ENCODE peak calls at places on chromosome 16, in six cellular contexts. D is H9, C is lung, Z is ovary, V is psoas muscle, Q is SK-N-SH. S is an unnamed sample.

GRCh38 chr16:27706803-27707685 is 157.1 kb downstream of the KATNIP start:
- DNase-seq in V (no peak), Q (peak; percentile 52), D (no peak), Z (no peak), C (no peak), S (peak; percentile 22)

GRCh38 chr16:23857256-23857891 is 21.6 kb downstream of the PRKCB start:
- DNase-seq in Q (no peak), D (no peak), V (no peak), C (no peak), Z (no peak), S (no peak)

GRCh38 chr16:84959045-84959576 is 52.2 kb downstream of the ZDHHC7 start:
- DNase-seq in V (no peak), C (no peak), Q (no peak), Z (no peak), D (no peak), S (no peak)

GRCh38 chr16:11556945-11557720 is 29.6 kb downstream of the LITAF start:
- DNase-seq in D (no peak), V (no peak), C (no peak), Z (no peak), Q (no peak), S (no peak)

GRCh38 chr16:27313422-27314160 is at the start of gene IL4R:
- DNase-seq in C (peak; percentile 89), D (peak; percentile 50), V (peak; percentile 79), Q (peak; percentile 74), Z (peak; percentile 39), S (peak; percentile 80)

GRCh38 chr16:82954224-82954929 is 327.6 kb downstream of the CDH13 start:
- DNase-seq in Z (no peak), V (no peak), Q (no peak), D (no peak), C (no peak), S (no peak)

GRCh38 chr16:56662357-56663354 is 4.9 kb downstream of the MT1F start:
- DNase-seq in Q (no peak), C (no peak), Z (no peak), V (no peak), D (peak; percentile 39), S (no peak)

GRCh38 chr16:75733305-75734141 is 7.2 kb upstream of the CPHXL start:
- DNase-seq in D (no peak), V (no peak), Z (peak; percentile 64), C (no peak), Q (no peak), S (no peak)

GRCh38 chr16:1077877-1078578 is 5.5 kb downstream of the SSTR5 start:
- DNase-seq in Z (no peak), D (no peak), C (no peak), Q (no peak), V (no peak), S (no peak)

GRCh38 chr16:25692734-25693508 is 1.2 kb downstream of the HS3ST4 start:
- DNase-seq in D (peak; percentile 55), Q (peak; percentile 29), V (no peak), Z (no peak), C (no peak), S (no peak)

GRCh38 chr16:13586051-13586450 is 333.9 kb upstream of the ERCC4 start:
- DNase-seq in Z (no peak), C (no peak), D (no peak), Q (no peak), V (no peak), S (no peak)

GRCh38 chr16:84072014-84072413 is 29.4 kb upstream of the SLC38A8 start:
- DNase-seq in V (no peak), C (no peak), Q (no peak), Z (no peak), D (no peak), S (no peak)

GRCh38 chr16:47887496-47887895 is 268.3 kb downstream of the ABCC12 start:
- DNase-seq in C (no peak), D (peak; percentile 71), Q (no peak), Z (no peak), V (no peak), S (no peak)

GRCh38 chr16:79607587-79607986 is 7.0 kb upstream of the MAF start:
- DNase-seq in V (no peak), D (no peak), C (no peak), Q (no peak), Z (no peak), S (no peak)

GRCh38 chr16:6573577-6573976 is 759.1 kb upstream of the RBFOX1 start:
- DNase-seq in C (no peak), Z (no peak), D (peak; percentile 74), Q (peak; percentile 80), V (peak; percentile 55), S (peak; percentile 65)

GRCh38 chr16:12976936-12977335 is 75.5 kb downstream of the SHISA9 start:
- DNase-seq in V (no peak), D (no peak), Z (no peak), C (no peak), Q (no peak), S (no peak)

GRCh38 chr16:56279132-56279531 is 87.8 kb downstream of the GNAO1 start:
- DNase-seq in V (no peak), Q (no peak), C (no peak), Z (no peak), D (no peak), S (peak; percentile 61)

GRCh38 chr16:49605536-49606241 is 232.1 kb downstream of the C16orf78 start:
- DNase-seq in Z (no peak), V (peak; percentile 41), Q (no peak), C (no peak), D (peak; percentile 7), S (no peak)

GRCh38 chr16:84348386-84348785 is 20.0 kb upstream of the ATP2C2 start:
- DNase-seq in V (no peak), Z (no peak), Q (no peak), C (no peak), D (no peak), S (no peak)

GRCh38 chr16:4556112-4556511 is at the start of gene C16orf96:
- DNase-seq in C (peak; percentile 38), Q (no peak), V (no peak), D (no peak), Z (no peak), S (no peak)

GRCh38 chr16:24088767-24089166 is 167.4 kb upstream of the CACNG3 start:
- DNase-seq in V (no peak), Q (no peak), D (no peak), Z (no peak), C (no peak), S (no peak)

GRCh38 chr16:50441758-50442157 is 73.0 kb upstream of the BRD7 start:
- DNase-seq in D (no peak), Q (no peak), Z (no peak), C (no peak), V (no peak), S (no peak)

GRCh38 chr16:87144232-87144631 is 173.0 kb downstream of the C16orf95 start:
- DNase-seq in Q (no peak), Z (no peak), V (no peak), D (no peak), C (no peak), S (no peak)

GRCh38 chr16:87149051-87149450 is 168.1 kb downstream of the C16orf95 start:
- DNase-seq in V (no peak), Z (no peak), C (no peak), D (no peak), Q (no peak), S (no peak)

GRCh38 chr16:87143661-87144121 is 173.5 kb downstream of the C16orf95 start:
- DNase-seq in Q (no peak), C (no peak), Z (no peak), V (no peak), D (peak; percentile 52), S (no peak)

GRCh38 chr16:87146676-87147075 is 170.5 kb downstream of the C16orf95 start:
- DNase-seq in Z (no peak), Q (no peak), D (no peak), V (no peak), C (no peak), S (no peak)

GRCh38 chr16:87145181-87146176 is 171.7 kb downstream of the C16orf95 start:
- DNase-seq in C (no peak), Z (no peak), D (no peak), Q (no peak), V (no peak), S (no peak)
- TF ChIP-seq CTCF in C (no peak), Z (no peak), D (no peak), Q (no peak), V (no peak), S (no peak)

DNA sequence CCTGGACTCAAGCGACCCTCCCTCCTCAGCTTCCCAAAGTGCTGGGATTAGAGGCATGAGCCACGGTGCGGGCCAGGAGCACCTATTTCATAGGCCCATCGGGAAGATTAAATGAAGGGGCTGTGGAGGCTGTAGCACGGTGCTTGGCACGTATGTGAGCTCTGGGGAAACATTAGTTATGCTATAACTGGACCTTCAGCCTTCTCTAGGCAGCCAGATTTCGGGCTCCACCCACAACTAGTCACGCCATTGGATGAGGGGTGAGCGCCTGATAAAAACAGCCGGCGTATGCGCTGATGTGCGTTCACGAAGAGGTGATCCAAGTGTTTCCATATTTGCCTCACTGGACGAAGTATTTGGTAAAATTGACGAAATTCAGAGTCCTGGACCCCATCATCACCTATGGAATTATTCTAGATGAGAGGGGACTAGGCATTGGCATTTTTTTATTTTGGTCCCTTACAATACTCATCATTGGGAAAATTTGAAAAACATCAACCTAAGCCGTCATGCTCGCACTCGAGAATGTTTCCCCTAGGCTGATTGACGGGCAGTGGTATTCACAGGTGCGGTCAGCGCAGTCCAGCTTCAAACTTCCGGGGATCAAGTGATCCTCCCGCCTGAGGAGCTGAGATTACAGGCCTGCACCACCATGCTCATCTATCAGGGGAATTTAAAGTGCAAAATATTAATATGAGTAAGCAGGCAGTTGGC is 1.8 kb upstream of the ANKRD11 start:
- DNase-seq in Q (peak; percentile 44), V (no peak), Z (no peak), C (no peak), D (no peak), S (no peak)
- H3K27ac ChIP-seq in Q (peak overlapping the region; percentile 94), V (peak overlapping the region; percentile 93), Z (no peak overlapping the region), C (no peak overlapping the region), D (no peak overlapping the region), S (peak overlapping the region; percentile 97)

GRCh38 chr16:67942200-67942509 is 1.8 kb downstream of the LCAT start:
- DNase-seq in C (no peak), D (peak; percentile 81), V (no peak), Z (no peak), Q (peak; percentile 85), S (no peak)
- TF ChIP-seq CTCF in C (peak; percentile 31), D (peak; percentile 85), V (peak; percentile 53), Z (no peak), Q (peak; percentile 73), S (peak; percentile 11)

DNA sequence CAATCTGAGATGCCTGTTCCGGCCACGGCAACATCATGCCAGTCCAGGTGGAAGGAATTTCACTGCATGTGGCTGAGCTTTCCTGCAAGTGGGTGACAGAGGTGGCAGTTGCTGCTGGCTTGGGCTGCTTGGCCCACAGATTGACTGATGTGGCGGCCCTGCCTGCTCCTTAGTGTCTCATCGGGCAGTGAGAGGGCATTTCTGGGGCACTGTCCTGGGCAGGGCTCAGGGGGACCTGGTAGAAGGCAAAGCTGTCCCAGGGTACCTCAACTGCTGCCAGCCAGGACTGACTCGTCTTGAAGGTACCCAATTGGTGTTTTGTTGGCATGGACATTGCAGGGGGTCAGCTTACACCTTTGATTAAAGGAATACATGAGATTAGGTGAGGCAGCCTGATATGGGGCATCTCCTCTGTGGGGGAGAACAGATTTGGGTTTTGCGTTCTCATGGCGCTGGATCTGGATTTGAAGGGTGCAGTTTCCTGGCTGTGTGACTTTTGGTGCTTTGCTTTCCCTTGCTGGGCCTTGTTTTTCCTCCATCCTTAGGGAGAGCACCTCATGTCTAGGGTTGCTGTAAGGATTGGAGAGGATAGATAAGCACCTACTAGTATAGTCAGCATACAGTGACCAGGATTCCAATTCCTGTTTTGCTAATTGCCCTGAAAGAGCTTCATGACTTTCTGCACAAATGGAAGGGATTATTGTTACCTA is 5.4 kb downstream of the CMIP start:
- DNase-seq in D (no peak), Z (no peak), V (no peak), C (no peak), Q (no peak), S (peak; percentile 44)
- H3K27ac ChIP-seq in D (no peak overlapping the region), Z (no peak overlapping the region), V (no peak overlapping the region), C (no peak overlapping the region), Q (no peak overlapping the region), S (no peak overlapping the region)

S was measured in Peyer's patch.